ENCODE peak calls at places on chromosomes 2 and 18, in eight cellular contexts. P is A549, C is fibroblast of lung, N is keratinocyte, A is trophoblast cell, S is PC-3, Q is H1, Y is K562. U is an unnamed sample. For H3K4me1, the result is how much of the 10 kb centered on the place peaks cover.

GRCh38 chr2:215681799-215682594 is 246.1 kb upstream of the FN1 start:
- DNase-seq in C (no peak), S (no peak), Q (no peak), Y (no peak), N (no peak), P (no peak), A (no peak), U (no peak)

GRCh38 chr18:42053188-42053781 is 98.3 kb downstream of the PIK3C3 start:
- DNase-seq in Y (peak), A (peak), N (no peak), P (peak), Q (peak), S (peak), C (peak), U (peak)

GRCh38 chr2:227653419-227653818 is 13.2 kb upstream of the SCYGR5 start:
- DNase-seq in Y (no peak), S (no peak), N (no peak), P (peak), C (peak), A (no peak), Q (no peak), U (no peak)

GRCh38 chr2:216773072-216773471 is 77.7 kb upstream of the IGFBP5 start:
- DNase-seq in S (no peak), Q (no peak), N (no peak), P (no peak), C (no peak), A (no peak), Y (peak), U (no peak)

GRCh38 chr2:68185541-68186164 is 28.0 kb downstream of the PNO1 start:
- DNase-seq in C (peak), A (peak), N (no peak), Q (peak), Y (peak), P (peak), S (peak), U (peak)

GRCh38 chr2:21228041-21228895 is 104.5 kb downstream of the TDRD15 start:
- DNase-seq in S (no peak), C (no peak), Q (no peak), P (no peak), A (no peak), N (no peak), Y (peak), U (no peak)

GRCh38 chr2:187206071-187206470 is 242.0 kb downstream of the CALCRL start:
- DNase-seq in C (no peak), S (peak), N (no peak), Q (no peak), Y (no peak), A (no peak), P (no peak), U (peak)

GRCh38 chr2:213991454-213992108 is 419.3 kb upstream of the VWC2L start:
- DNase-seq in S (peak), P (no peak), Y (no peak), Q (no peak), C (peak), N (no peak), A (no peak), U (no peak)

GRCh38 chr2:219045937-219046550 is 4.7 kb upstream of the CFAP65 start:
- DNase-seq in Q (peak), A (peak), Y (peak), S (peak), P (no peak), N (no peak), C (peak), U (peak)

GRCh38 chr2:196239622-196240587 is 68.5 kb upstream of the STK17B start:
- DNase-seq in Y (peak), A (peak), P (no peak), C (peak), Q (no peak), S (peak), N (peak), U (peak)

GRCh38 chr2:112033600-112033999 is 21.5 kb upstream of the TMEM87B start:
- DNase-seq in N (no peak), P (no peak), C (peak), Q (no peak), A (peak), S (peak), Y (no peak), U (no peak)

GRCh38 chr18:65287642-65288041 is 463.2 kb upstream of the CDH7 start:
- DNase-seq in Y (no peak), S (peak), P (no peak), N (no peak), C (no peak), A (no peak), Q (no peak), U (no peak)

GRCh38 chr2:45029215-45029614 is 20.0 kb upstream of the SIX2 start:
- DNase-seq in C (no peak), Q (no peak), Y (no peak), N (no peak), S (no peak), A (no peak), P (no peak), U (no peak)

GRCh38 chr2:168490916-168491605 is 35.0 kb downstream of the CERS6 start:
- DNase-seq in C (no peak), A (no peak), N (no peak), Y (peak), P (no peak), Q (no peak), S (no peak), U (peak)

GRCh38 chr2:3461781-3462492 is 57.4 kb downstream of the ADI1 start:
- DNase-seq in Q (no peak), C (peak), Y (peak), S (peak), N (peak), A (peak), P (peak), U (peak)

GRCh38 chr2:68889500-68889899 is 18.3 kb upstream of the BMP10 start:
- DNase-seq in Y (no peak), Q (no peak), P (no peak), N (no peak), C (peak), A (peak), S (no peak), U (no peak)

GRCh38 chr2:3376821-3377220 is 797 bp downstream of the EIPR1 start:
- DNase-seq in Q (no peak), P (no peak), S (no peak), Y (no peak), A (no peak), N (no peak), C (no peak), U (no peak)

GRCh38 chr2:179137191-179137590 is 87.3 kb upstream of the CCDC141 start:
- DNase-seq in S (no peak), A (peak), Q (no peak), C (no peak), Y (no peak), P (no peak), N (peak), U (no peak)

GRCh38 chr2:219502618-219503017 is 3.9 kb downstream of the GMPPA start:
- DNase-seq in P (no peak), A (peak), Y (no peak), C (no peak), N (no peak), Q (no peak), S (no peak), U (no peak)

GRCh38 chr2:3100386-3100785 is 277.2 kb downstream of the EIPR1 start:
- DNase-seq in C (no peak), A (no peak), N (no peak), Q (no peak), Y (no peak), P (no peak), S (no peak), U (no peak)

GRCh38 chr2:1664698-1665097 is 79.6 kb downstream of the PXDN start:
- DNase-seq in P (no peak), Q (no peak), S (no peak), N (no peak), Y (no peak), A (no peak), C (no peak), U (no peak)

GRCh38 chr2:163266772-163267171 is 428.2 kb upstream of the KCNH7 start:
- DNase-seq in S (peak), N (peak), C (peak), P (peak), Q (no peak), Y (no peak), A (peak), U (no peak)

GRCh38 chr18:3689986-3690681 is 240.2 kb downstream of the TGIF1 start:
- DNase-seq in C (no peak), Y (no peak), S (no peak), Q (no peak), A (peak), N (no peak), P (no peak), U (no peak)

GRCh38 chr2:30147715-30148611 is 1.2 kb downstream of the YPEL5 start:
- DNase-seq in C (peak), S (peak), Y (peak), Q (peak), P (peak), N (no peak), A (peak), U (peak)

GRCh38 chr2:43116988-43117387 is 109.4 kb downstream of the ZFP36L2 start:
- DNase-seq in S (no peak), N (no peak), Q (no peak), P (no peak), A (no peak), C (no peak), Y (no peak), U (no peak)

GRCh38 chr2:11407413-11407812 is 58.5 kb downstream of the E2F6 start:
- DNase-seq in S (no peak), Q (no peak), P (no peak), N (no peak), A (no peak), Y (no peak), C (no peak), U (no peak)

GRCh38 chr2:11411768-11412448 is 54.1 kb downstream of the E2F6 start:
- DNase-seq in Y (peak), P (peak), N (no peak), S (peak), A (peak), C (peak), Q (peak), U (peak)

GRCh38 chr2:11410101-11410500 is 55.9 kb downstream of the E2F6 start:
- DNase-seq in C (no peak), P (no peak), A (no peak), Q (no peak), N (no peak), S (no peak), Y (no peak), U (peak)

GRCh38 chr2:11411244-11411643 is 54.7 kb downstream of the E2F6 start:
- DNase-seq in S (no peak), N (no peak), A (no peak), Y (no peak), P (no peak), C (no peak), Q (no peak), U (no peak)

DNA sequence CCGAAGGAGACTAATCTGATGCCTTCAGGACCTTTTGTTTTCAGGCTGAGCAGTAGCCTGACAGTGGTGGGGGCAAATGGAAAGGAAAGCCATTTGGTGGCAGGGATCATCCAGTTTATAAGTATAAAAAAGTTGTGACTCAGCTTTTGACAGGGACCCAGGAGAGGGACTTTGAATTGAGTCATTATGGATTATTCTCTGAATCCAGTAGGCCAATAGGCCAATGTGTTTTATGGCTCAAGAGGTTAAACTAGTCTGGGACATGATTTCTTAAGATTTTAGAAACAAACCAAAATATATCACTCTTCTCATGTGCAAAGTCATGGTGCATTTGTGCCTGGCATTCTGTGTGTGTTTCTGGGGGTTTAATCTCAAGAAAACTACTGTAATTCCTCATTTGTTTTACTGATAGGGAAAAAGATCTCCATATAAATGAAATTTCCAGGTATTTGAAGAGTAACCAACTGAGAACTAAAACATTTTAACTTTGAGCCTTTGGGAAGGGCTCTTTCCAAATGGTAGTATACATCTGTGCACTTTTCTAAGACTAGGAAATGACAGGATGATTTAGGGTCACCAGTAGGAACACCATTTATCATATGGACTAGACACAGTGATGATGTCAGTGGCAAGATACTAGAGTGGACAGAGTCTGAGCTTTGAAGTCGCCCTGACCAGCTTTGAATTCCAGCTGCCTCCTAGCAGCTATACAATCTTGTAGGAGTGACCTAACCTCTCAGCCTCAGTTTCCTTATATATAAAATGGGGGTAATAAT is 56.6 kb downstream of the E2F6 start:
- DNase-seq in C (no peak), S (peak), Y (no peak), P (no peak), Q (no peak), N (no peak), A (no peak), U (no peak)
- H3K4me1 ChIP-seq in C (under half), S (under half), Y (under half), P (under half), Q (under half), N (under half), A (under half), U (under half)

GRCh38 chr2:85711578-85712060 is 17.5 kb downstream of the GNLY start:
- DNase-seq in Q (no peak), S (no peak), C (no peak), A (peak), Y (no peak), P (no peak), N (no peak), U (no peak)
- H3K4me2 ChIP-seq in Q (no peak), S (no peak), C (no peak), A (no peak), Y (no peak), P (no peak), N (no peak), U (no peak)

GRCh38 chr18:11981383-11981632 is at the start of gene IMPA2:
- DNase-seq in Y (no peak), S (no peak), A (no peak), C (no peak), Q (no peak), P (no peak), N (no peak), U (no peak)
- H3K4me1 ChIP-seq in Y (under half), S (under half), A (under half), C (under half), Q (under half), P (under half), N (under half), U (under half)

DNA sequence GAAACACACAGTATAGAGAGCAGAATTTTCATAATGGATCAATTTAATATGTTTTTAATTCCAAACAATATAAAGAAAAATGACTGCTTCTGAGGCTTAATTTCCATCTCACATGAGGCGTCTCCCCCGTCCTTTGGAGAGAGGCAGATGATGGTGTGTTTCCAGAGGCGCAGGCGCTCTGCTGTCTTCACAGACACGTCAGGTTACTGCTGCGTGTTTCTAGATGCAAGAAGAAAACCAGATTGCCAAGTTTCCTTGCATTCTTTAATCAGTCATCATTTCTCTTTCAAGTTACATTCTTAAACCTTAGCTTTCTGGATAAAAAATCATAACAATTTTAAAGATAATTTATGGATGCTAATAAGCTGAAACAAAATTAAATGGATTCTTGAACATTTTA is 160.3 kb downstream of the ATP9B start:
- DNase-seq in N (no peak), P (no peak), Y (no peak), S (no peak), Q (no peak), C (no peak), A (peak), U (no peak)
- H3K4me2 ChIP-seq in N (no peak), P (no peak), Y (no peak), S (no peak), Q (no peak), C (no peak), A (no peak), U (no peak)

GRCh38 chr18:76398899-76399612 is 96.0 kb downstream of the ZNF516 start:
- DNase-seq in P (peak), C (peak), S (peak), N (peak), Q (peak), Y (peak), A (peak), U (peak)
- H3K4me1 ChIP-seq in P (under half), C (under half), S (under half), N (under half), Q (under half), Y (under half), A (under half), U (under half)

DNA sequence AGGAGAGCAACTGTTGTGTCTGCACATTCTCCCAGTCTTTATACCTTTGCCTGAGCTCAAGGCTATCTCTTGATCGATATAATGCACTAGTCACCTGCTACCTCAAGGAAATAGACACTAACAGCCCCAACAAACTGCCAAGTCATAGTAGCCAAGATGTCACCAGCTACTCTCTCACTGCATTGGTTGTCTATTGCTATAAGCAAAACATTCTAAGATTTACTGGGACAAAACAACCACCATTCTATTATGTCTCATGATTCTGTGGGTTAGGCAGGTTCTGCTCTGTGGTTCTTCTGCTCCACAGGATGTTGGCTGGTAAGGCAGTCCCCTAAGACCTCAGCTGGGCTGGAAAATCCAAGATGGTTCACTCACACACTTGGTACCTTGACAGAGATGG is 28.5 kb upstream of the MLPH start:
- DNase-seq in Q (no peak), A (no peak), P (no peak), C (no peak), N (no peak), Y (no peak), S (no peak), U (no peak)
- H3K4me2 ChIP-seq in Q (no peak), A (no peak), P (no peak), C (no peak), N (no peak), Y (no peak), S (no peak), U (no peak)

DNA sequence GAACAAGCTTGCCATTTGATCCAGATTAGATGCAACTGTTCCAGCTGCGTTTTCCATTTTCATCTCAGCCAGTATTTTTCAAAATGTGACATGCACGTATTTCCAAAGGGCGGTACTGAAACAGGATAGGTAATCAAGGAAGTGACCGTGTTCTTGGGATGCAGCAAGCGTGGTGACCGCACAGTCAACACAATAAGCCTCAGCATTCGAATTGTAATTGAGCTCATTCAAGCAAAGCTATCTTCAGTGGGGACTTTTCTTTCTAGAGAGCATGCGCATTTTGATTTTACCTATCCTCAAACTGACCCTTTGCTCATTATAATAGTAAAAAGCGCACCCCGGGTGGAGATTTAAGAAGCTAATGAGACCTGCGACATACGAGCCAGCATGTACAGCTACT is 3.4 kb upstream of the ALPP start:
- DNase-seq in A (no peak), P (no peak), Y (no peak), C (no peak), N (no peak), S (no peak), Q (no peak), U (no peak)
- H3K4me1 ChIP-seq in A (under half), P (under half), Y (under half), C (under half), N (under half), S (under half), Q (under half), U (under half)

DNA sequence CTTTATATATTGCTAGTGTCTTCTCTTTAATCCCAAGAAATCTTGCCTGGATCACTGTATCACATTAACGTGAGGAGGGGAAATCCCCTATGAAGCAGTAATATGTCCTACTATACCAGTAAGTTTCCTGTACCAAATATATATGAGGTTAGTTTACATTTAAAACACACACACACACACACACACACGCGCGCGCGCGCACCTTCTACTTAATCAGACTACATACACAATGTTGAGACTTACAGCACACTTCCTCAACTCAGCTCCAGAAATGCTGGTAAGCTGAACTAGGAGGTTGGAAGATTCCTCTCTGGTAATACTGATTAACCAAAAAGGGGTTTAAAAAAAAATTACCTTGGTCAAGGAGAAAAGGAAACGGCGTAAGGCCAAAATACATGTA is 49.3 kb downstream of the USP34 start:
- DNase-seq in Q (no peak), A (no peak), P (no peak), C (no peak), Y (no peak), S (no peak), N (no peak), U (peak)
- H3K4me2 ChIP-seq in Q (no peak), A (no peak), P (no peak), C (no peak), Y (no peak), S (no peak), N (no peak), U (no peak)

GRCh38 chr2:47307066-47307465 is 95.9 kb upstream of the MSH2 start:
- DNase-seq in A (no peak), N (no peak), Y (no peak), S (no peak), C (peak), P (no peak), Q (no peak), U (peak)
- H3K4me1 ChIP-seq in A (under half), N (under half), Y (under half), S (under half), C (under half), P (half or more), Q (under half), U (under half)